ENCODE peak calls at places on chromosomes 13 and 19, in eight cellular contexts. K is IMR-90, H is choroid plexus epithelial cell, M is dorsolateral prefrontal cortex, I is psoas muscle, Q is cardiac muscle cell, A is astrocyte of the spinal cord, B is fibroblast of pulmonary artery. P is an unnamed sample.

GRCh38 chr13:31408927-31409326 is 209.2 kb downstream of the B3GLCT start:
- DNase-seq in Q (no peak), M (no peak), H (no peak), B (no peak), I (no peak), A (no peak), K (no peak), P (no peak)

GRCh38 chr13:30676672-30677071 is 58.7 kb upstream of the ALOX5AP start:
- DNase-seq in A (peak; percentile 44), M (no peak), B (peak; percentile 58), K (peak; percentile 47), Q (peak; percentile 50), H (peak; percentile 68), I (no peak), P (peak; percentile 37)

GRCh38 chr13:95275322-95276118 is 25.7 kb downstream of the ABCC4 start:
- DNase-seq in M (no peak), Q (peak; percentile 26), K (no peak), H (peak; percentile 30), A (no peak), B (peak; percentile 44), I (no peak), P (peak; percentile 52)

GRCh38 chr19:36707134-36707533 is 19.7 kb downstream of the ZNF567 start:
- DNase-seq in B (no peak), H (no peak), K (no peak), A (no peak), M (no peak), Q (no peak), I (no peak), P (no peak)

GRCh38 chr13:97512732-97513131 is 78.8 kb downstream of the RAP2A start:
- DNase-seq in I (no peak), K (no peak), Q (no peak), B (no peak), M (no peak), A (no peak), H (no peak), P (no peak)

GRCh38 chr19:17948967-17949930 is 16.4 kb downstream of the CCDC124 start:
- DNase-seq in Q (no peak), B (no peak), A (no peak), H (no peak), I (no peak), K (no peak), M (no peak), P (no peak)

GRCh38 chr19:43526884-43527859 is at the start of gene ETHE1:
- DNase-seq in K (peak; percentile 31), H (peak; percentile 32), A (peak; percentile 49), I (peak; percentile 90), Q (peak; percentile 70), M (peak; percentile 71), B (peak; percentile 50), P (peak; percentile 48)

GRCh38 chr13:44211753-44212152 is 161.9 kb upstream of the SERP2 start:
- DNase-seq in Q (no peak), K (no peak), M (no peak), B (no peak), A (no peak), I (no peak), H (no peak), P (no peak)

GRCh38 chr13:93624371-93624777 is 397.8 kb downstream of the GPC6 start:
- DNase-seq in M (no peak), B (peak; percentile 18), Q (peak; percentile 60), K (no peak), A (peak; percentile 61), H (peak; percentile 16), I (no peak), P (peak; percentile 71)

GRCh38 chr13:73967397-73968165 is 166.6 kb downstream of the KLF12 start:
- DNase-seq in K (no peak), M (no peak), I (no peak), Q (no peak), A (no peak), B (no peak), H (peak; percentile 17), P (no peak)

GRCh38 chr19:12788682-12789097 is 2.6 kb upstream of the JUNB start:
- DNase-seq in Q (peak; percentile 78), B (peak; percentile 77), I (peak; percentile 90), K (peak; percentile 75), M (peak; percentile 55), A (peak; percentile 66), H (peak; percentile 79), P (peak; percentile 75)

GRCh38 chr13:98172570-98173405 is 4.3 kb downstream of the RNF113B start:
- DNase-seq in Q (peak; percentile 69), M (no peak), H (peak; percentile 56), I (no peak), B (peak; percentile 65), A (peak; percentile 53), K (peak; percentile 45), P (peak; percentile 41)

GRCh38 chr13:79405501-79405830 is 589 bp downstream of the RBM26 start:
- DNase-seq in I (no peak), H (peak; percentile 32), A (no peak), M (no peak), B (peak; percentile 24), Q (no peak), K (no peak), P (no peak)

GRCh38 chr13:74015137-74015536 is 119.1 kb downstream of the KLF12 start:
- DNase-seq in Q (peak; percentile 4), M (no peak), I (no peak), K (peak; percentile 39), A (no peak), H (peak; percentile 31), B (peak; percentile 20), P (peak; percentile 8)

GRCh38 chr13:29513981-29514719 is 81.3 kb downstream of the SLC7A1 start:
- DNase-seq in K (no peak), H (no peak), B (no peak), M (no peak), I (peak; percentile 54), A (no peak), Q (no peak), P (no peak)

GRCh38 chr19:47210180-47210490 is 20.9 kb downstream of the BBC3 start:
- DNase-seq in I (no peak), H (no peak), B (no peak), M (no peak), Q (no peak), K (no peak), A (no peak), P (no peak)

GRCh38 chr19:47210689-47211316 is 20.2 kb downstream of the BBC3 start:
- DNase-seq in I (peak; percentile 79), A (peak; percentile 82), Q (peak; percentile 87), K (peak; percentile 80), B (peak; percentile 88), M (peak; percentile 30), H (peak; percentile 90), P (peak; percentile 91)

GRCh38 chr19:47209323-47210179 is 21.4 kb downstream of the BBC3 start:
- DNase-seq in I (no peak), Q (no peak), K (peak; percentile 76), M (no peak), H (no peak), B (no peak), A (no peak), P (no peak)
- TF ChIP-seq CTCF in I (no peak), Q (no peak), K (no peak), M (no peak), H (no peak), B (no peak), A (no peak), P (no peak)

GRCh38 chr19:51131780-51132680 is 7.3 kb downstream of the SIGLEC9 start:
- DNase-seq in B (peak; percentile 86), A (peak; percentile 1), Q (peak; percentile 97), H (peak; percentile 98), M (no peak), I (no peak), K (peak; percentile 38), P (peak; percentile 83)
- TF ChIP-seq CTCF in B (peak; percentile 23), A (no peak), Q (peak; percentile 27), H (peak; percentile 35), M (no peak), I (no peak), K (no peak), P (peak; percentile 33)

GRCh38 chr13:75745387-75745786 is 109.3 kb downstream of the LMO7 start:
- DNase-seq in B (no peak), H (no peak), M (no peak), K (no peak), I (no peak), Q (no peak), A (no peak), P (no peak)

GRCh38 chr13:75752848-75753247 is 116.7 kb downstream of the LMO7 start:
- DNase-seq in B (no peak), A (no peak), Q (no peak), I (no peak), M (no peak), H (no peak), K (no peak), P (no peak)

GRCh38 chr13:75751350-75751749 is 115.2 kb downstream of the LMO7 start:
- DNase-seq in H (no peak), I (no peak), A (no peak), Q (no peak), M (no peak), K (no peak), B (no peak), P (no peak)

GRCh38 chr13:75749407-75749806 is 113.3 kb downstream of the LMO7 start:
- DNase-seq in I (peak; percentile 62), M (no peak), K (peak; percentile 47), Q (peak; percentile 34), B (peak; percentile 39), A (peak; percentile 45), H (no peak), P (peak; percentile 83)

DNA sequence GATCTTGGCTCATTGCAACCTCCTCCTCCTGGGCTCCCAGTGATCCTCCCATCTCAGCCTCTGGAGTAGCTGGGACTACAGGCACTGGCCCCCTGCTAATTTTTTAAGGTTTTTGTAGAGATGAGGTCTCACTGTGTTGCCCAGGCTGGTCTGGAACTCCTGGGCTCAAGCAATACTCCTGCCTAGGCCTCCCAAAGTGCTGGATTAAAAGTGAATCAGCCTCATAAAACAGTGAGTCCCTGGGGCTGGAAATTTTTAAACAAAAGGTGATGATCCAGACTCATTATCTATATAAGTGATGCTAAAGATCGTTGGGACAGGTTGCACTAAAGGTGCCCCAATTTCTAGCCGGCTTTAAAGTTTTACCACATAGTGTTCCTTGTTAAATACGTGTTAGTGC is 112.7 kb downstream of the LMO7 start:
- DNase-seq in M (no peak), I (no peak), Q (no peak), H (no peak), A (no peak), K (no peak), B (no peak), P (no peak)
- TF ChIP-seq CTCF in M (no peak), I (no peak), Q (no peak), H (no peak), A (no peak), K (no peak), B (no peak), P (no peak)

GRCh38 chr19:3250675-3251074 is 26.2 kb downstream of the CELF5 start:
- DNase-seq in H (peak; percentile 22), K (no peak), I (no peak), A (no peak), M (no peak), Q (peak; percentile 25), B (peak; percentile 29), P (peak; percentile 15)

GRCh38 chr19:3254520-3254919 is 30.1 kb downstream of the CELF5 start:
- DNase-seq in B (no peak), H (no peak), M (no peak), K (no peak), I (no peak), Q (no peak), A (no peak), P (no peak)

GRCh38 chr19:3252650-3253049 is 28.2 kb downstream of the CELF5 start:
- DNase-seq in A (no peak), Q (no peak), B (no peak), K (no peak), I (no peak), M (no peak), H (no peak), P (no peak)

GRCh38 chr19:3251229-3251628 is 26.8 kb downstream of the CELF5 start:
- DNase-seq in A (no peak), H (no peak), Q (no peak), B (no peak), M (no peak), K (no peak), I (no peak), P (no peak)

GRCh38 chr19:3253270-3253669 is 28.8 kb downstream of the CELF5 start:
- DNase-seq in K (no peak), B (no peak), H (peak; percentile 29), Q (peak; percentile 7), I (no peak), A (no peak), M (no peak), P (no peak)
- TF ChIP-seq CTCF in K (no peak), B (no peak), H (peak; percentile 5), Q (no peak), I (no peak), A (no peak), M (no peak), P (no peak)

P was measured in fibroblast of the aortic adventitia.